ENCODE peak calls at places on chromosomes 7 and 10, in four cellular contexts. One of them, this sample, is unnamed.

GRCh38 chr7:14688208-14688607 is 214.3 kb downstream of the DGKB start:
- DNase-seq in endothelial cell of umbilical vein: no peak
- DNase-seq in NB4: no peak
- DNase-seq in A549: no peak
- DNase-seq in this sample: no peak

GRCh38 chr7:116569737-116570136 is 44.9 kb downstream of the CAV1 start:
- DNase-seq in endothelial cell of umbilical vein: no peak
- DNase-seq in NB4: no peak
- DNase-seq in A549: peak; percentile 30
- DNase-seq in this sample: no peak

GRCh38 chr7:136869991-136870798 is 1.7 kb downstream of the CHRM2 start:
- DNase-seq in endothelial cell of umbilical vein: peak; percentile 12
- DNase-seq in NB4: no peak
- DNase-seq in A549: no peak
- DNase-seq in this sample: no peak

GRCh38 chr7:132368246-132368900 is 207.9 kb downstream of the PLXNA4 start:
- DNase-seq in endothelial cell of umbilical vein: no peak
- DNase-seq in NB4: no peak
- DNase-seq in A549: no peak
- DNase-seq in this sample: peak; percentile 59

GRCh38 chr7:83640731-83641533 is 8.0 kb downstream of the SEMA3E start:
- DNase-seq in endothelial cell of umbilical vein: no peak
- DNase-seq in NB4: no peak
- DNase-seq in A549: no peak
- DNase-seq in this sample: no peak

GRCh38 chr10:103519798-103520197 is 26.3 kb downstream of the NEURL1 start:
- DNase-seq in endothelial cell of umbilical vein: no peak
- DNase-seq in NB4: no peak
- DNase-seq in A549: no peak
- DNase-seq in this sample: no peak

GRCh38 chr10:94626476-94626875 is 57.1 kb upstream of the CYP2C18 start:
- DNase-seq in endothelial cell of umbilical vein: no peak
- DNase-seq in NB4: no peak
- DNase-seq in A549: no peak
- DNase-seq in this sample: no peak

GRCh38 chr7:71733108-71733870 is 601.3 kb downstream of the GALNT17 start:
- DNase-seq in endothelial cell of umbilical vein: peak; percentile 14
- DNase-seq in NB4: peak; percentile 83
- DNase-seq in A549: peak; percentile 63
- DNase-seq in this sample: peak; percentile 73

GRCh38 chr10:97406064-97406463 is 4.9 kb upstream of the RRP12 start:
- DNase-seq in endothelial cell of umbilical vein: no peak
- DNase-seq in NB4: peak; percentile 95
- DNase-seq in A549: no peak
- DNase-seq in this sample: no peak

GRCh38 chr7:131827421-131827820 is 271.0 kb upstream of the PODXL start:
- DNase-seq in endothelial cell of umbilical vein: no peak
- DNase-seq in NB4: no peak
- DNase-seq in A549: no peak
- DNase-seq in this sample: no peak

GRCh38 chr10:52463831-52464230 is 149.8 kb downstream of the DKK1 start:
- DNase-seq in endothelial cell of umbilical vein: no peak
- DNase-seq in NB4: no peak
- DNase-seq in A549: no peak
- DNase-seq in this sample: no peak

GRCh38 chr10:63430091-63430998 is 35.4 kb downstream of the JMJD1C start:
- DNase-seq in endothelial cell of umbilical vein: peak; percentile 83
- DNase-seq in NB4: no peak
- DNase-seq in A549: peak; percentile 60
- DNase-seq in this sample: no peak

GRCh38 chr10:78957471-78958039 is 111.2 kb upstream of the ZMIZ1 start:
- DNase-seq in endothelial cell of umbilical vein: no peak
- DNase-seq in NB4: no peak
- DNase-seq in A549: no peak
- DNase-seq in this sample: no peak

GRCh38 chr10:122001698-122002097 is 12.7 kb downstream of the TACC2 start:
- DNase-seq in endothelial cell of umbilical vein: no peak
- DNase-seq in NB4: no peak
- DNase-seq in A549: no peak
- DNase-seq in this sample: no peak

GRCh38 chr10:121999301-121999700 is 10.3 kb downstream of the TACC2 start:
- DNase-seq in endothelial cell of umbilical vein: no peak
- DNase-seq in NB4: no peak
- DNase-seq in A549: no peak
- DNase-seq in this sample: no peak

GRCh38 chr10:121994429-121994881 is 5.5 kb downstream of the TACC2 start:
- DNase-seq in endothelial cell of umbilical vein: no peak
- DNase-seq in NB4: no peak
- DNase-seq in A549: no peak
- DNase-seq in this sample: peak; percentile 64

GRCh38 chr10:121998462-121998861 is 9.5 kb downstream of the TACC2 start:
- DNase-seq in endothelial cell of umbilical vein: no peak
- DNase-seq in NB4: no peak
- DNase-seq in A549: no peak
- DNase-seq in this sample: no peak
- H3K4me3 ChIP-seq in endothelial cell of umbilical vein: no peak overlapping the region
- H3K4me3 ChIP-seq in NB4: no peak overlapping the region
- H3K4me3 ChIP-seq in A549: no peak overlapping the region
- H3K4me3 ChIP-seq in this sample: no peak overlapping the region

GRCh38 chr7:87482115-87482514 is 6.6 kb upstream of the ABCB4 start:
- DNase-seq in endothelial cell of umbilical vein: no peak
- DNase-seq in NB4: no peak
- DNase-seq in A549: no peak
- DNase-seq in this sample: no peak

GRCh38 chr7:87479951-87480350 is 4.5 kb upstream of the ABCB4 start:
- DNase-seq in endothelial cell of umbilical vein: no peak
- DNase-seq in NB4: no peak
- DNase-seq in A549: no peak
- DNase-seq in this sample: no peak

GRCh38 chr7:87480386-87480785 is 4.9 kb upstream of the ABCB4 start:
- DNase-seq in endothelial cell of umbilical vein: no peak
- DNase-seq in NB4: no peak
- DNase-seq in A549: no peak
- DNase-seq in this sample: no peak

GRCh38 chr7:87483131-87483530 is 7.7 kb upstream of the ABCB4 start:
- DNase-seq in endothelial cell of umbilical vein: no peak
- DNase-seq in NB4: no peak
- DNase-seq in A549: no peak
- DNase-seq in this sample: no peak
- H3K4me3 ChIP-seq in endothelial cell of umbilical vein: no peak overlapping the region
- H3K4me3 ChIP-seq in NB4: no peak overlapping the region
- H3K4me3 ChIP-seq in A549: no peak overlapping the region
- H3K4me3 ChIP-seq in this sample: no peak overlapping the region

GRCh38 chr10:61963669-61964058 is 62.2 kb downstream of the ARID5B start:
- DNase-seq in endothelial cell of umbilical vein: no peak
- DNase-seq in NB4: no peak
- DNase-seq in A549: no peak
- DNase-seq in this sample: no peak
- H3K4me3 ChIP-seq in endothelial cell of umbilical vein: no peak overlapping the region
- H3K4me3 ChIP-seq in NB4: no peak overlapping the region
- H3K4me3 ChIP-seq in A549: no peak overlapping the region
- H3K4me3 ChIP-seq in this sample: no peak overlapping the region

GRCh38 chr7:151275813-151276577 is 27.5 kb upstream of the SMARCD3 start:
- DNase-seq in endothelial cell of umbilical vein: no peak
- DNase-seq in NB4: no peak
- DNase-seq in A549: no peak
- DNase-seq in this sample: no peak

GRCh38 chr7:151279868-151280267 is 31.4 kb upstream of the SMARCD3 start:
- DNase-seq in endothelial cell of umbilical vein: no peak
- DNase-seq in NB4: no peak
- DNase-seq in A549: no peak
- DNase-seq in this sample: no peak

GRCh38 chr7:151278949-151279348 is 30.5 kb upstream of the SMARCD3 start:
- DNase-seq in endothelial cell of umbilical vein: no peak
- DNase-seq in NB4: no peak
- DNase-seq in A549: no peak
- DNase-seq in this sample: no peak

GRCh38 chr7:151276651-151277590 is 28.4 kb upstream of the SMARCD3 start:
- DNase-seq in endothelial cell of umbilical vein: peak; percentile 25
- DNase-seq in NB4: peak; percentile 86
- DNase-seq in A549: peak; percentile 66
- DNase-seq in this sample: peak; percentile 43

DNA sequence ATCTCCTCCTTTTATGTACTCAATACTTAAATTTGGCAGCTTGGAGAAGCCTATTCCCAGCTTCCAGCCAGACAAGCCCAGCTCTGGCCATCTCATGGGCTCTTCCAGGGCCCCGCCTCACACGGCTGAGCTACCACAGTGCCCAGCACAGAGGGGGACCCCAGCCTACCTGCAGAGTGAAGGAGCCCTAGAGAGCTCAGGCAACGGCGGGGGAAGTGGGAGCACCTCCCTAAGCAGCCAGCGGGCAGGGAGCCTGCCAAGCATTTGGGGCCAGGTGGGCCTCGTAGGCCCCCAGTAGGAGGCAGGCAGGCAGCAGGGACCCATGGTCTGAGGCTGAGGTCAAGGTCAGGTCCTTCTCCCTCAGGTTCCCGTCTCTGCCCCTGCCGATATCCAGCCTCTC is 29.1 kb upstream of the SMARCD3 start:
- DNase-seq in endothelial cell of umbilical vein: no peak
- DNase-seq in NB4: no peak
- DNase-seq in A549: no peak
- DNase-seq in this sample: no peak
- H3K4me3 ChIP-seq in endothelial cell of umbilical vein: no peak overlapping the region
- H3K4me3 ChIP-seq in NB4: no peak overlapping the region
- H3K4me3 ChIP-seq in A549: no peak overlapping the region
- H3K4me3 ChIP-seq in this sample: peak overlapping the region; percentile 36

GRCh38 chr7:42227523-42227922 is 9.5 kb downstream of the GLI3 start:
- DNase-seq in endothelial cell of umbilical vein: no peak
- DNase-seq in NB4: no peak
- DNase-seq in A549: no peak
- DNase-seq in this sample: no peak
- H3K4me3 ChIP-seq in endothelial cell of umbilical vein: no peak overlapping the region
- H3K4me3 ChIP-seq in NB4: no peak overlapping the region
- H3K4me3 ChIP-seq in A549: no peak overlapping the region
- H3K4me3 ChIP-seq in this sample: peak overlapping the region; percentile 2

DNA sequence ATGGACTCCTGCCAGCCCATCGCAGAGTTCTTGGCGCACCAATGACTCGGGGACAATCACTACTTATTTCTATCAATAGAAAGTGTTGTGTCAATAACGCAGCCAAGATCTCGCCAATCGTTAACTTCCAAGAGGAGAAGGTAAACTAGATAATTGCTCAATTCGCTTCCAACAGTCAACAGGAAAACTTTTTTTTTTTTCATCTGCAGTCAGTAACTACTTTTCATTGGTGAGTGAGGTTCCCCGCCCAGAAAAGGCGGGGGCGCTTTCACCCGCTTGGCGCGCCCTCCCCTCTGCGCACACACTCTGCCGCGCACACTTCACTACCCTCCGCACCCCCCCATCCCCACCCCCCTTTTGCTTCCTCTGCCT is at the start of gene FEZF1:
- DNase-seq in endothelial cell of umbilical vein: no peak
- DNase-seq in NB4: no peak
- DNase-seq in A549: no peak
- DNase-seq in this sample: no peak
- H3K4me3 ChIP-seq in endothelial cell of umbilical vein: no peak within 1 kb of the TSS
- H3K4me3 ChIP-seq in NB4: no peak within 1 kb of the TSS
- H3K4me3 ChIP-seq in A549: no peak within 1 kb of the TSS
- H3K4me3 ChIP-seq in this sample: peak within 1 kb of the TSS; percentile 43

GRCh38 chr7:44327981-44328380 is 2.6 kb upstream of the CAMK2B start:
- DNase-seq in endothelial cell of umbilical vein: no peak
- DNase-seq in NB4: no peak
- DNase-seq in A549: no peak
- DNase-seq in this sample: no peak

GRCh38 chr7:44324204-44325126 is 929 bp downstream of the CAMK2B start:
- DNase-seq in endothelial cell of umbilical vein: no peak
- DNase-seq in NB4: no peak
- DNase-seq in A549: no peak
- DNase-seq in this sample: no peak

GRCh38 chr7:44326261-44327125 is 1.1 kb upstream of the CAMK2B start:
- DNase-seq in endothelial cell of umbilical vein: no peak
- DNase-seq in NB4: peak; percentile 36
- DNase-seq in A549: no peak
- DNase-seq in this sample: no peak

GRCh38 chr7:44325181-44325671 is at the start of gene CAMK2B:
- DNase-seq in endothelial cell of umbilical vein: no peak
- DNase-seq in NB4: no peak
- DNase-seq in A549: no peak
- DNase-seq in this sample: no peak

DNA sequence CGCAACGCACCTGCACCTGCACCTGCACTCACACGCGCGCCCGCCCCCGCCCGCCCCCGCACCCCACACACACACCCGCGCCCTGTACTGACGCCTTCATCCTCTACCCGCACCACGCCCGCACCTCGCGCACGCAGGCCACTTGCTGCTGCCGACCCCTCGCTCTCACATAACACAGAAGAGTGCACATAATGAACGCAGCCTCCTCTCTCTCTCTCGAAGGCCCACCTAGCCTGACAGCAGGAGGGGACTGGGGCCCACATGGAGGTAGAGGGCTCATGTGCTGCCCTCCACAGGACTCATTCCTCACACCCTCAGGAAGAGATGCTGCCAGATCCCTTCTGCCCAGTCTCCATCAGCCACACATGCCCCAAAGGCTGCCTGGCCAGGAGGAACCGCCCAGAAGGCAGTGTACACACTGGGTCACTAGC is 432 bp upstream of the CAMK2B start:
- DNase-seq in endothelial cell of umbilical vein: no peak
- DNase-seq in NB4: peak; percentile 35
- DNase-seq in A549: peak; percentile 31
- DNase-seq in this sample: no peak
- H3K4me3 ChIP-seq in endothelial cell of umbilical vein: no peak overlapping the region
- H3K4me3 ChIP-seq in NB4: no peak overlapping the region
- H3K4me3 ChIP-seq in A549: peak overlapping the region; percentile 55
- H3K4me3 ChIP-seq in this sample: no peak overlapping the region

GRCh38 chr10:15485684-15486316 is 114.7 kb upstream of the FAM171A1 start:
- DNase-seq in endothelial cell of umbilical vein: no peak
- DNase-seq in NB4: no peak
- DNase-seq in A549: no peak
- DNase-seq in this sample: no peak
- H3K4me3 ChIP-seq in endothelial cell of umbilical vein: no peak overlapping the region
- H3K4me3 ChIP-seq in NB4: no peak overlapping the region
- H3K4me3 ChIP-seq in A549: no peak overlapping the region
- H3K4me3 ChIP-seq in this sample: no peak overlapping the region

GRCh38 chr10:54194768-54195167 is 606.3 kb downstream of the PCDH15 start:
- DNase-seq in endothelial cell of umbilical vein: no peak
- DNase-seq in NB4: no peak
- DNase-seq in A549: no peak
- DNase-seq in this sample: no peak
- H3K4me3 ChIP-seq in endothelial cell of umbilical vein: no peak overlapping the region
- H3K4me3 ChIP-seq in NB4: no peak overlapping the region
- H3K4me3 ChIP-seq in A549: no peak overlapping the region
- H3K4me3 ChIP-seq in this sample: no peak overlapping the region